ENCODE peak calls at places on chromosomes 2 and 18, in five cellular contexts. Y is tibial nerve, B is HCT116, C is AG04450, G is aorta. S is an unnamed sample.

GRCh38 chr2:165202230-165202629 is 1.6 kb downstream of the SCN3A start:
- DNase-seq in C (no peak), B (no peak), Y (no peak), G (no peak), S (no peak)

GRCh38 chr2:18829331-18829902 is 240.0 kb upstream of the NT5C1B start:
- DNase-seq in G (no peak), C (peak; percentile 2), B (no peak), Y (no peak), S (no peak)

GRCh38 chr2:206915136-206915535 is 24.2 kb upstream of the CPO start:
- DNase-seq in Y (no peak), C (peak; percentile 49), B (peak; percentile 68), G (no peak), S (no peak)

GRCh38 chr18:29351171-29351570 is 1174.2 kb upstream of the CDH2 start:
- DNase-seq in Y (no peak), B (no peak), G (no peak), C (no peak), S (no peak)

GRCh38 chr2:156565066-156565710 is 129.0 kb downstream of the GPD2 start:
- DNase-seq in G (no peak), Y (no peak), B (no peak), C (peak; percentile 27), S (no peak)

GRCh38 chr18:9731380-9731779 is 23.3 kb downstream of the RAB31 start:
- DNase-seq in G (no peak), Y (no peak), C (no peak), B (no peak), S (no peak)

GRCh38 chr18:48609114-48609513 is 70.3 kb downstream of the CTIF start:
- DNase-seq in C (no peak), B (no peak), G (no peak), Y (no peak), S (no peak)

GRCh38 chr2:9221223-9221622 is 14.6 kb downstream of the ASAP2 start:
- DNase-seq in B (no peak), Y (no peak), G (no peak), C (no peak), S (no peak)

GRCh38 chr18:41593276-41593675 is 361.8 kb upstream of the PIK3C3 start:
- DNase-seq in G (no peak), C (no peak), B (no peak), Y (no peak), S (no peak)

GRCh38 chr2:8529706-8530277 is 152.1 kb upstream of the ID2 start:
- DNase-seq in B (no peak), C (no peak), G (no peak), Y (no peak), S (no peak)

GRCh38 chr2:230650585-230651137 is 62.0 kb upstream of the CAB39 start:
- DNase-seq in Y (no peak), G (no peak), B (no peak), C (no peak), S (no peak)

GRCh38 chr18:3261393-3262233 is at the start of gene MYL12B:
- DNase-seq in G (peak; percentile 92), Y (peak; percentile 65), B (peak; percentile 62), C (no peak), S (peak; percentile 75)

GRCh38 chr2:126802316-126802715 is 96.4 kb upstream of the TEX51 start:
- DNase-seq in C (no peak), B (no peak), Y (no peak), G (no peak), S (no peak)

GRCh38 chr2:69353360-69353759 is 33.7 kb downstream of the GFPT1 start:
- DNase-seq in Y (no peak), G (no peak), C (no peak), B (no peak), S (no peak)

GRCh38 chr18:34493099-34493544 is 217.0 kb upstream of the DTNA start:
- DNase-seq in G (peak; percentile 91), C (no peak), Y (peak; percentile 33), B (no peak), S (peak; percentile 92)

GRCh38 chr2:144412727-144413126 is 107.2 kb downstream of the ZEB2 start:
- DNase-seq in C (no peak), Y (no peak), G (no peak), B (no peak), S (no peak)

GRCh38 chr2:68775272-68775847 is 40.7 kb downstream of the ARHGAP25 start:
- DNase-seq in C (no peak), G (no peak), Y (no peak), B (no peak), S (no peak)

GRCh38 chr2:181231886-181232644 is 225.1 kb upstream of the ITGA4 start:
- DNase-seq in G (no peak), B (no peak), Y (no peak), C (no peak), S (no peak)

GRCh38 chr18:34097312-34097711 is 127.4 kb downstream of the NOL4 start:
- DNase-seq in G (no peak), B (no peak), C (no peak), Y (no peak), S (no peak)

GRCh38 chr2:164843346-164843841 is 1.8 kb upstream of the COBLL1 start:
- DNase-seq in C (no peak), Y (no peak), B (no peak), G (no peak), S (no peak)

GRCh38 chr2:118902279-118903028 is 39.5 kb upstream of the MARCO start:
- DNase-seq in C (no peak), Y (no peak), G (no peak), B (no peak), S (no peak)

GRCh38 chr2:156615836-156616322 is 179.7 kb downstream of the GPD2 start:
- DNase-seq in C (no peak), G (no peak), B (no peak), Y (no peak), S (no peak)

GRCh38 chr2:95181774-95182173 is 16.2 kb downstream of the ZNF2 start:
- DNase-seq in B (no peak), C (no peak), Y (no peak), G (no peak), S (no peak)

GRCh38 chr2:73730810-73731209 is 6.3 kb downstream of the TPRKB start:
- DNase-seq in G (no peak), B (no peak), C (no peak), Y (no peak), S (no peak)

GRCh38 chr2:44269831-44270230 is 5.4 kb upstream of the SLC3A1 start:
- DNase-seq in Y (no peak), B (no peak), C (no peak), G (no peak), S (no peak)

GRCh38 chr2:236641051-236641450 is 71.4 kb downstream of the ACKR3 start:
- DNase-seq in B (no peak), G (no peak), Y (no peak), C (no peak), S (peak; percentile 68)

GRCh38 chr2:109440507-109441156 is 173.1 kb downstream of the SEPTIN10 start:
- DNase-seq in C (no peak), B (no peak), Y (no peak), G (peak; percentile 20), S (no peak)
- H3K9me3 ChIP-seq in C (peaks cover 16% of the 10 kb centered on the region), B (no peaks in the 10 kb centered on the region), Y (no peaks in the 10 kb centered on the region), G (no peaks in the 10 kb centered on the region), S (no peaks in the 10 kb centered on the region)

DNA sequence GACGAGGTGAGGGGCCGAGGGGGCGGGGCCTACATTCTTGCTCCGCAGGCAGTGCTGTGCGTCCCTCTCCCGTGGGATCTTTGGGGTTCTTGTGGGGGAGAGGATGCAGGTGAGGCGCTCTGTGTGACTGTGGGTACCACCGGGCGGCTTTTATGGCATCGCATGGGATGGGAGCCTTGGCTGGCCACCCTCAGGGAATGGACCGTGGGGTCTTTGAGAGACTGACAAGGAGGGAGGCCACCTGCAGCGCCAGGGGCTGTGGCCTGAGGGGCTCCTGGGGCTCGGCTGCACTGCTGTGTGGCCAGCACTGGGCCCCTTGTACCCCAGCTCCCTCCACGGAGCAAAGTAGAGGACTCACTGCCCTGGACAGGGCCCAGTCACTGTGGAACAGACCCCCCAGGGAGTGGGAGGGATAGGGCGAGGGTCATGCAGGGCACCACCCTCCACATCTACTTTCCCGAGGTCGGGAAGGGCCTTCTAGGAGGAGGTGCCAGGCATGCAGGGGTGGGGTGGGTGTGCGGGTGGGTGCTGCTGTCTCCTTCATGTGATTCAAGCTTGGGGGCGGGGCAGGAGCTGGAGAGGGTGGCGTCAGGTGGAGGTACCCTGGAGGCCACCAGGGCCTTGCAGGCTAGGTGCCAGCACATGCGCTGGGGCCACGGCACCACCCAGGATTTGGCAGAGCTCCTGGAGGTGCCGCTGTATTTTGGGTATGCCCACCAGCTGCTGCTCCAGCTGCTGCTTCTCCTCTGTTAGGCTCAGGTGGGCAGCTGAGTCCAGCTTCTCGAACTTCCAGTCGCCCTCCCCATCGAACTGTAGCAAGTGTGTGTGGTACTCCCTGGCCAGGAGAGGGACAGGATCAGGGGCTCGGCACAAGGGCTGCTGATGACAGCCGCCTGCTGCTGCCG is 1072.4 kb downstream of the RPIA start:
- DNase-seq in B (no peak), C (no peak), Y (peak; percentile 11), G (peak; percentile 77), S (peak; percentile 20)
- H3K9me3 ChIP-seq in B (no peaks in the 10 kb centered on the region), C (peaks cover 62% of the 10 kb centered on the region), Y (no peaks in the 10 kb centered on the region), G (peaks cover 2% of the 10 kb centered on the region), S (peaks cover 30% of the 10 kb centered on the region)

DNA sequence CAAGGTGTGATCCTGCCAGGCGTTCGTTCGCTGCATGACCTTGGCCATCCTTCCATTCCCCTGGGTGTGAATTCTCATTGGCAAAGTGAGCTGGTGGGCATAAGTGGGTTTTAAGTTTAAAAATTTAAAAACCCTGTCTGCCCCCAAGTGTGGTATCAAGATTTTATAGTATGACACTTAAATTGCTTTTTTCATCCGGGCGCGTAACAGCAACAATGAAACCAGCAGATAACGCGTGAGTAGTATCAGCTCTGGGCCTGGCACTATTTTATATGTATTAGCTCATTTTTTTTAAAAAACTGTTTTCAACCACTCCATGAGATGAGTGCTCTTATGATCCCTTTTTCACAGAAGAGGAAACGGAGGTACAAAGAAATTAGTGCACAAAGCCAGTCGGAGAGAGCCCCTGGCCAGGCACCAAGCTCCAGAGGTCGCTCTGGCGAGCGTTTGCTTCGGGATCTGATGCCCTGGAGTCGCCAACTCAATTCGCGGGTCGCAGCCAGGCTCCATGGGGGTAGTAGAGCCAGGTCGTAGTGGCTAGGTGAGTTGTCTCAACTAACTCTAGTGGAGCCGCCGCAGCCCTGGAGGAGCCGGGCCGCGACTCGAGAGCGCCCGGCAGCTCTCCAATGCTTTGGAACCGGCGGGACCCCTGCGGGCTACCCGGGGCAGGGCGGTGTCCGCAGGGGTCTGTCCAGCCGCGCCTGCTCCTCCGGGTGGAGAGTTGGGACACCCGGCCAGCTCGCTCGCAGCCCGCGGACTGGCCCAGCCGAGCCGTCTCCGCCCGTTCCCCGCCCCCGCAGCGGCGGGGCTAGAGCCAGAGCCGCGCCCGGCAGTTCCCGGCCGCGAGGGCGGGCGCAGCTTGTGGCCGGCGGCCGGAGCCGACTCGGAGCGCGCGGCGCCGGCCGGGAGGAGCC is at the start of gene IL1R1:
- DNase-seq in G (peak; percentile 95), Y (peak; percentile 51), C (no peak), B (no peak), S (peak; percentile 91)
- H3K9me3 ChIP-seq in G (peaks cover 3% of the 10 kb centered on the region), Y (no peaks in the 10 kb centered on the region), C (peaks cover 33% of the 10 kb centered on the region), B (no peaks in the 10 kb centered on the region), S (peaks cover 18% of the 10 kb centered on the region)

GRCh38 chr2:20149703-20150030 is 75.3 kb downstream of the SDC1 start:
- DNase-seq in B (no peak), C (no peak), Y (no peak), G (no peak), S (no peak)

GRCh38 chr2:20156051-20156730 is 68.7 kb downstream of the SDC1 start:
- DNase-seq in Y (no peak), B (no peak), G (no peak), C (no peak), S (no peak)

GRCh38 chr2:20151116-20151571 is 73.8 kb downstream of the SDC1 start:
- DNase-seq in Y (no peak), G (no peak), B (no peak), C (no peak), S (no peak)

GRCh38 chr2:20150110-20150706 is 74.7 kb downstream of the SDC1 start:
- DNase-seq in G (no peak), Y (no peak), B (no peak), C (no peak), S (no peak)

GRCh38 chr2:20153131-20153851 is 71.6 kb downstream of the SDC1 start:
- DNase-seq in G (no peak), C (no peak), Y (no peak), B (no peak), S (no peak)
- H3K9me3 ChIP-seq in G (peaks cover 3% of the 10 kb centered on the region), C (no peaks in the 10 kb centered on the region), Y (no peaks in the 10 kb centered on the region), B (no peaks in the 10 kb centered on the region), S (no peaks in the 10 kb centered on the region)

S was measured in tibial artery.